ENCODE peak calls at places on chromosomes 2 and 18, in four cellular contexts. Z is upper lobe of right lung; G is thoracic aorta; R is CD8-positive, alpha-beta memory T cell. M is an unnamed sample.
A peak's percentile ranks its signal among the peaks of the same experiment; 100 is the strongest.

GRCh38 chr2:211416373-211416772 is 860.0 kb downstream of the CPS1 start:
- DNase-seq in R (no peak), Z (no peak), G (no peak), M (no peak)

GRCh38 chr2:102301867-102302362 is 9.4 kb upstream of the IL1RL1 start:
- DNase-seq in Z (no peak), G (no peak), R (peak; percentile 42), M (no peak)

GRCh38 chr2:144114761-144115160 is 405.2 kb downstream of the ZEB2 start:
- DNase-seq in Z (no peak), G (no peak), R (no peak), M (no peak)

GRCh38 chr2:225660262-225661091 is 261.0 kb downstream of the NYAP2 start:
- DNase-seq in G (peak; percentile 15), Z (peak; percentile 79), R (peak; percentile 29), M (peak; percentile 59)

GRCh38 chr2:65265090-65266045 is 37.7 kb downstream of the ACTR2 start:
- DNase-seq in G (no peak), Z (no peak), R (peak; percentile 26), M (no peak)

GRCh38 chr2:78707776-78708386 is 317.6 kb upstream of the REG3G start:
- DNase-seq in Z (no peak), R (no peak), G (no peak), M (no peak)

GRCh38 chr2:238039151-238039550 is 21.6 kb upstream of the SCLY start:
- DNase-seq in Z (no peak), G (no peak), R (no peak), M (no peak)

GRCh38 chr2:29662841-29663240 is 258.5 kb downstream of the ALK start:
- DNase-seq in G (no peak), Z (no peak), R (no peak), M (no peak)

GRCh38 chr2:112996635-112997034 is 8.6 kb upstream of the IL36A start:
- DNase-seq in G (no peak), R (peak; percentile 74), Z (no peak), M (no peak)

GRCh38 chr2:200239216-200239615 is 67.3 kb upstream of the SPATS2L start:
- DNase-seq in Z (no peak), G (no peak), R (peak; percentile 2), M (no peak)

GRCh38 chr2:191417746-191418145 is 172.5 kb downstream of the MYO1B start:
- DNase-seq in G (no peak), Z (no peak), R (no peak), M (no peak)

GRCh38 chr2:94874277-94874997 is 3.2 kb downstream of the TEKT4 start:
- DNase-seq in Z (peak; percentile 81), R (no peak), G (no peak), M (peak; percentile 25)

GRCh38 chr2:19027621-19028020 is 330.8 kb downstream of the OSR1 start:
- DNase-seq in Z (no peak), R (no peak), G (no peak), M (no peak)

GRCh38 chr18:41532344-41533086 is 422.5 kb upstream of the PIK3C3 start:
- DNase-seq in G (no peak), R (no peak), Z (no peak), M (no peak)

GRCh38 chr2:6780765-6781274 is 84.9 kb downstream of the CMPK2 start:
- DNase-seq in R (no peak), Z (peak; percentile 73), G (no peak), M (peak; percentile 55)

GRCh38 chr18:48540329-48541025 is 1.6 kb downstream of the CTIF start:
- DNase-seq in Z (peak; percentile 86), R (peak; percentile 29), G (no peak), M (peak; percentile 72)

GRCh38 chr2:10538224-10538894 is 90.2 kb upstream of the ODC1 start:
- DNase-seq in R (no peak), Z (no peak), G (no peak), M (no peak)

GRCh38 chr2:112916625-112917024 is 5.7 kb downstream of the IL37 start:
- DNase-seq in R (no peak), Z (no peak), G (no peak), M (no peak)

GRCh38 chr2:120383631-120384477 is 37.9 kb downstream of the INHBB start:
- DNase-seq in R (no peak), G (no peak), Z (no peak), M (peak; percentile 6)

GRCh38 chr2:16174693-16175045 is 234.3 kb downstream of the MYCN start:
- DNase-seq in R (no peak), G (no peak), Z (no peak), M (no peak)

GRCh38 chr2:160457588-160457987 is 36.0 kb downstream of the RBMS1 start:
- DNase-seq in G (no peak), R (no peak), Z (no peak), M (no peak)

GRCh38 chr2:105961599-105962146 is 217.0 kb downstream of the NCK2 start:
- DNase-seq in R (no peak), G (no peak), Z (no peak), M (no peak)

GRCh38 chr18:26802330-26803200 is 62.9 kb downstream of the AQP4 start:
- DNase-seq in Z (no peak), G (no peak), R (no peak), M (no peak)

GRCh38 chr2:215465246-215465645 is 29.4 kb upstream of the FN1 start:
- DNase-seq in Z (no peak), G (no peak), R (no peak), M (no peak)

DNA sequence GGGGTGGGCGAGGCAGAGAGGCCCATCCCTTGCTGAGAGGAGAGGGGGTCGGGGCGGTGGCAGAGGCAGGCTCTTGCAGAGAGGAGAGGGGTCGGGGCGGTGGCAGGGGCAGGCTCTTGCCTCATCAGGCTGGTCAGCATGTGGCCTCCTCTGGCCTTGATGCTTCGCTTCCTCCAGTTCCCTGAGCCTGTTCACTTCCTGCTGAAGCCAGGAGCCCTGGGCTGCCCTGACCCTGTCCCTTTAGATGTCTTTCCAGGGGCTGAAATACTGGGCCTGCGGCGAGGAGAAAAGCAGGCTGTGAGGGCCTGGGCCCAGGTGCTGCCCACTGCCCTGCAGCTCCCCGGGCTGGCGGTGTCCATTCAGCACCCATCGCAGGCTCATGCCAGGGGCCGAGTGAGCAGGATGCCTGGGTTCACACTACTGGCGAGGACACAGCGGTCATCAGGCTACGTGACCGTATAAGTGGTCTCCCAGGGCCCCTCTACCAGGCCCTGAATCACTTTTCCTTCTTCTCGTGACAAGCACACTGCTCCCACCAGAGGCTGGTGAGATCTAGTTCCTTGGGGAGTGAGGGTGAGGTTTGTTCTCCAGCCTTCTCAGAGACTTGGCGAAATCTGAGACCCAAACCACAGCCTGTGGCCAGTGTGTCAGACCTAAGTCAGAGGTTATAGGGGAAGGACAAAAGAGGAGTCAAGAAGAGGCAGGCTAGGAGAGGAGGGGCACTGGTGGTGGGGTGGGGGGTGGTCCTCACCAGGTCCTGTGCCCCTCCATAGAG is 6.3 kb upstream of the SEMA4C start:
- DNase-seq in Z (no peak), G (no peak), R (no peak), M (no peak)
- H3K27ac ChIP-seq in Z (no peak overlapping the region), G (no peak overlapping the region), R (no peak overlapping the region), M (no peak overlapping the region)

DNA sequence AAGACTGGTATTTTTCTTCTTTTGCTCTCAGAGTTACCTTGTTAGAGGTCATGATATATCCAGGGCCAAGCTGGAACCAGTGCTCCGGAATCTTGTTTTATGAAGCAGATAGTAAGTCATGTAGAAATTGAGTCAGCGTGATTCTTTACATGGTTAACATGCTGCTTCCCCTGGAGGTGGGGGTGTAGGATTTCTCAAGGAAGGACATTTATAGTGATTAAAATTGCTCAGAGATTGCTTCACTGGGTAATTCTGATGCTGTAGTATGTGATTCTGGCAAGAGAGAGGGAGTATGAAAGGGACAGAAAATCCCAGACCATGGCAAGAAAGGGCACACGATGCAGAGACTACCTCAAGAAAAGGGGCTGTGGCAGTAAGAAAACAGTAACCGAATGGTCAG is 8.0 kb upstream of the MYL1 start:
- DNase-seq in Z (no peak), R (no peak), G (no peak), M (no peak)
- H3K4me3 ChIP-seq in Z (no peak overlapping the region), R (no peak overlapping the region), G (no peak overlapping the region), M (no peak overlapping the region)

GRCh38 chr2:174600349-174600748 is 2.7 kb upstream of the WIPF1 start:
- DNase-seq in Z (no peak), R (no peak), G (no peak), M (no peak)
- H3K27ac ChIP-seq in Z (peak overlapping the region; percentile 48), R (no peak overlapping the region), G (no peak overlapping the region), M (peak overlapping the region; percentile 21)

GRCh38 chr2:109030870-109031480 is 42.0 kb upstream of the EDAR start:
- DNase-seq in R (no peak), Z (no peak), G (no peak), M (no peak)

GRCh38 chr2:109027702-109028101 is 38.7 kb upstream of the EDAR start:
- DNase-seq in G (no peak), R (no peak), Z (no peak), M (no peak)

GRCh38 chr2:109029444-109030193 is 40.6 kb upstream of the EDAR start:
- DNase-seq in G (no peak), R (no peak), Z (no peak), M (no peak)

GRCh38 chr2:109028738-109029443 is 39.9 kb upstream of the EDAR start:
- DNase-seq in G (no peak), R (no peak), Z (no peak), M (no peak)

DNA sequence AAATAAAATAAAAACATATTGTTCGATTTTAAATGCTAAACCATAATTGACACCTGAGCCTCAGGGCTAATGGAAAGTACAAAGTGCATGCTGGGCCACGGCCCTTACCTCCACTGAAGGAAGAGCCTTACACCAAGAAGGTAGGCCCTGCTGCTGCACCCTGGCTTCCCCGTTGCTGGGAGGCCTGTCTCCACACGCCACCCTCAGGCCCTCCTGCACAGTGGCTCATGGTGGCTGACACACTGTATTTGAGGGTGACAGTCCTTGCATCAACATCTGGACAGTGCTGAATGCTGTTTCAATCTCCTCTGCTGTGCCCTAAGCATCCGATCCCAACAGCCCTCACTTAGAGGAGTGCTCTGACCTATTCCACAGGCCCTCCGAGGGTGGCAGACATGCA is 39.3 kb upstream of the EDAR start:
- DNase-seq in G (no peak), Z (no peak), R (no peak), M (no peak)
- H3K4me3 ChIP-seq in G (no peak overlapping the region), Z (no peak overlapping the region), R (no peak overlapping the region), M (no peak overlapping the region)

M was measured in left ventricle myocardium inferior.